ENCODE peak calls at places on chromosomes 16 and 17, in six cellular contexts. F is DMS153; M is right lobe of liver; J is activated CD8-positive, alpha-beta memory T cell treated with anti-CD3 and anti-CD28 coated beads for 1 hour; I is activated naive CD8-positive, alpha-beta T cell treated with anti-CD3 and anti-CD28 coated beads, Interleukin-2, amount 50 U/mL, for 24 hours; W is Calu3. S is an unnamed sample.

GRCh38 chr17:72004476-72005331 is 116.1 kb upstream of the SOX9 start:
- DNase-seq in F (no peak), M (no peak), J (no peak), I (no peak), W (no peak), S (no peak)

GRCh38 chr17:40068129-40068581 is 5.4 kb downstream of the THRA start:
- DNase-seq in F (no peak), M (no peak), J (no peak), I (peak), W (no peak), S (no peak)

GRCh38 chr17:58007781-58008706 is 998 bp upstream of the SRSF1 start:
- DNase-seq in F (no peak), M (no peak), J (peak), I (no peak), W (no peak), S (no peak)

GRCh38 chr17:691423-691822 is 23.2 kb downstream of the VPS53 start:
- DNase-seq in F (no peak), M (no peak), J (no peak), I (no peak), W (no peak), S (no peak)

GRCh38 chr17:79589669-79590270 is 21.1 kb downstream of the RBFOX3 start:
- DNase-seq in F (no peak), M (no peak), J (no peak), I (no peak), W (no peak), S (no peak)

GRCh38 chr17:45276031-45276430 is 14.1 kb upstream of the SPATA32 start:
- DNase-seq in F (no peak), M (no peak), J (no peak), I (no peak), W (no peak), S (no peak)

GRCh38 chr16:528111-529011 is 849 bp downstream of the CAPN15 start:
- DNase-seq in F (no peak), M (no peak), J (no peak), I (peak), W (peak), S (no peak)

GRCh38 chr17:80308672-80309517 is 48.2 kb downstream of the RNF213 start:
- DNase-seq in F (no peak), M (no peak), J (no peak), I (no peak), W (no peak), S (no peak)

GRCh38 chr16:65315004-65315398 is 193.1 kb upstream of the CDH11 start:
- DNase-seq in F (no peak), M (no peak), J (no peak), I (no peak), W (no peak), S (no peak)

GRCh38 chr16:68065716-68066305 is 19.4 kb upstream of the NFATC3 start:
- DNase-seq in F (no peak), M (no peak), J (no peak), I (no peak), W (no peak), S (peak)

GRCh38 chr16:84175351-84176081 is 11.3 kb downstream of the TAF1C start:
- DNase-seq in F (peak), M (no peak), J (peak), I (peak), W (peak), S (no peak)

GRCh38 chr17:4520881-4521600 is 22.4 kb downstream of the SPNS2 start:
- DNase-seq in F (no peak), M (no peak), J (no peak), I (no peak), W (peak), S (no peak)

GRCh38 chr17:28612936-28613872 is 781 bp downstream of the RSKR start:
- DNase-seq in F (no peak), M (no peak), J (peak), I (peak), W (peak), S (no peak)

GRCh38 chr16:88639231-88640038 is 1.1 kb downstream of the IL17C start:
- DNase-seq in F (peak), M (no peak), J (no peak), I (no peak), W (peak), S (no peak)

GRCh38 chr17:36148559-36149295 is 27.7 kb downstream of the TBC1D3B start:
- DNase-seq in F (no peak), M (peak), J (peak), I (peak), W (peak), S (peak)

GRCh38 chr17:29283496-29283895 is 10.5 kb downstream of the NUFIP2 start:
- DNase-seq in F (no peak), M (no peak), J (no peak), I (no peak), W (no peak), S (no peak)

GRCh38 chr17:7258731-7259554 is 3.3 kb downstream of the CLDN7 start:
- DNase-seq in F (no peak), M (peak), J (no peak), I (peak), W (no peak), S (peak)

GRCh38 chr17:6248061-6248460 is 177.9 kb downstream of the WSCD1 start:
- DNase-seq in F (no peak), M (no peak), J (no peak), I (no peak), W (no peak), S (no peak)

GRCh38 chr16:50282010-50282538 is 15.7 kb downstream of the ADCY7 start:
- DNase-seq in F (no peak), M (peak), J (peak), I (peak), W (no peak), S (no peak)

GRCh38 chr17:10737168-10737622 is 7.4 kb upstream of the TMEM220 start:
- DNase-seq in F (no peak), M (peak), J (no peak), I (peak), W (peak), S (peak)

GRCh38 chr16:31453255-31454204 is 5.8 kb upstream of the ARMC5 start:
- DNase-seq in F (no peak), M (no peak), J (no peak), I (no peak), W (no peak), S (no peak)

GRCh38 chr16:55502801-55503366 is 6.0 kb upstream of the LPCAT2 start:
- DNase-seq in F (peak), M (peak), J (no peak), I (no peak), W (peak), S (peak)

GRCh38 chr16:89099905-89100304 is 6.3 kb downstream of the ACSF3 start:
- DNase-seq in F (no peak), M (no peak), J (no peak), I (peak), W (no peak), S (no peak)

GRCh38 chr17:54967621-54968258 is 714 bp downstream of the COX11 start:
- DNase-seq in F (no peak), M (no peak), J (no peak), I (peak), W (peak), S (no peak)

GRCh38 chr17:73089322-73089721 is 3.2 kb downstream of the SLC39A11 start:
- DNase-seq in F (no peak), M (no peak), J (no peak), I (no peak), W (no peak), S (no peak)